ENCODE peak calls at places on chromosomes 11 and 22, in nine cellular contexts. One of them, this sample, is unnamed.

GRCh38 chr11:75567971-75568370 is 5.9 kb downstream of the SERPINH1 start:
- DNase-seq in mesenchymal stem cell: no peak
- DNase-seq in ovary: no peak
- DNase-seq in PC-3: no peak
- DNase-seq in CD8-positive, alpha-beta memory T cell: no peak
- DNase-seq in upper lobe of right lung: no peak
- DNase-seq in astrocyte of the cerebellum: no peak
- DNase-seq in PC-9: no peak
- DNase-seq in tibial artery: no peak
- DNase-seq in this sample: no peak

GRCh38 chr11:124086447-124086846 is 28.8 kb upstream of the VWA5A start:
- DNase-seq in mesenchymal stem cell: no peak
- DNase-seq in CD8-positive, alpha-beta memory T cell: no peak
- DNase-seq in PC-3: no peak
- DNase-seq in ovary: no peak
- DNase-seq in upper lobe of right lung: no peak
- DNase-seq in tibial artery: no peak
- DNase-seq in astrocyte of the cerebellum: peak
- DNase-seq in PC-9: no peak
- DNase-seq in this sample: no peak

GRCh38 chr22:30864441-30865420 is 103.8 kb downstream of the MORC2 start:
- DNase-seq in PC-9: no peak
- DNase-seq in PC-3: no peak
- DNase-seq in ovary: peak
- DNase-seq in astrocyte of the cerebellum: no peak
- DNase-seq in upper lobe of right lung: peak
- DNase-seq in mesenchymal stem cell: no peak
- DNase-seq in tibial artery: peak
- DNase-seq in CD8-positive, alpha-beta memory T cell: no peak
- DNase-seq in this sample: no peak

GRCh38 chr11:75292943-75293342 is 52.4 kb downstream of the TPBGL start:
- DNase-seq in mesenchymal stem cell: no peak
- DNase-seq in tibial artery: no peak
- DNase-seq in PC-9: no peak
- DNase-seq in CD8-positive, alpha-beta memory T cell: no peak
- DNase-seq in astrocyte of the cerebellum: no peak
- DNase-seq in upper lobe of right lung: no peak
- DNase-seq in PC-3: no peak
- DNase-seq in ovary: no peak
- DNase-seq in this sample: no peak

GRCh38 chr11:120547871-120548681 is 36.5 kb downstream of the GRIK4 start:
- DNase-seq in PC-3: peak
- DNase-seq in ovary: peak
- DNase-seq in tibial artery: peak
- DNase-seq in upper lobe of right lung: peak
- DNase-seq in CD8-positive, alpha-beta memory T cell: no peak
- DNase-seq in mesenchymal stem cell: peak
- DNase-seq in PC-9: peak
- DNase-seq in astrocyte of the cerebellum: peak
- DNase-seq in this sample: peak

GRCh38 chr11:30017467-30017895 is 651 bp upstream of the KCNA4 start:
- DNase-seq in astrocyte of the cerebellum: no peak
- DNase-seq in upper lobe of right lung: no peak
- DNase-seq in tibial artery: no peak
- DNase-seq in ovary: no peak
- DNase-seq in PC-3: no peak
- DNase-seq in mesenchymal stem cell: no peak
- DNase-seq in CD8-positive, alpha-beta memory T cell: no peak
- DNase-seq in PC-9: no peak
- DNase-seq in this sample: no peak

GRCh38 chr22:23787600-23787896 is 782 bp downstream of the SMARCB1 start:
- DNase-seq in astrocyte of the cerebellum: no peak
- DNase-seq in upper lobe of right lung: no peak
- DNase-seq in CD8-positive, alpha-beta memory T cell: no peak
- DNase-seq in mesenchymal stem cell: no peak
- DNase-seq in PC-9: no peak
- DNase-seq in ovary: no peak
- DNase-seq in tibial artery: no peak
- DNase-seq in PC-3: no peak
- DNase-seq in this sample: no peak

GRCh38 chr11:62306227-62306626 is 7.4 kb upstream of the SCGB1D4 start:
- DNase-seq in astrocyte of the cerebellum: no peak
- DNase-seq in PC-3: no peak
- DNase-seq in PC-9: no peak
- DNase-seq in ovary: no peak
- DNase-seq in tibial artery: no peak
- DNase-seq in upper lobe of right lung: no peak
- DNase-seq in mesenchymal stem cell: no peak
- DNase-seq in CD8-positive, alpha-beta memory T cell: no peak
- DNase-seq in this sample: no peak

GRCh38 chr11:107018902-107019493 is 722 bp upstream of the GUCY1A2 start:
- DNase-seq in astrocyte of the cerebellum: peak
- DNase-seq in CD8-positive, alpha-beta memory T cell: no peak
- DNase-seq in PC-9: peak
- DNase-seq in mesenchymal stem cell: peak
- DNase-seq in ovary: peak
- DNase-seq in tibial artery: peak
- DNase-seq in PC-3: peak
- DNase-seq in upper lobe of right lung: peak
- DNase-seq in this sample: no peak

GRCh38 chr22:26086359-26086758 is 82.9 kb upstream of the SEZ6L start:
- DNase-seq in PC-9: no peak
- DNase-seq in upper lobe of right lung: no peak
- DNase-seq in ovary: no peak
- DNase-seq in tibial artery: no peak
- DNase-seq in CD8-positive, alpha-beta memory T cell: no peak
- DNase-seq in mesenchymal stem cell: no peak
- DNase-seq in astrocyte of the cerebellum: no peak
- DNase-seq in PC-3: no peak
- DNase-seq in this sample: peak

GRCh38 chr11:76762867-76763572 is 20.1 kb upstream of the TSKU start:
- DNase-seq in CD8-positive, alpha-beta memory T cell: no peak
- DNase-seq in PC-3: no peak
- DNase-seq in astrocyte of the cerebellum: no peak
- DNase-seq in tibial artery: no peak
- DNase-seq in ovary: peak
- DNase-seq in PC-9: no peak
- DNase-seq in mesenchymal stem cell: no peak
- DNase-seq in upper lobe of right lung: no peak
- DNase-seq in this sample: no peak

GRCh38 chr11:123434262-123434661 is 4.2 kb downstream of the GRAMD1B start:
- DNase-seq in astrocyte of the cerebellum: no peak
- DNase-seq in upper lobe of right lung: no peak
- DNase-seq in PC-9: no peak
- DNase-seq in PC-3: peak
- DNase-seq in mesenchymal stem cell: no peak
- DNase-seq in CD8-positive, alpha-beta memory T cell: no peak
- DNase-seq in ovary: no peak
- DNase-seq in tibial artery: peak
- DNase-seq in this sample: peak

GRCh38 chr11:66328307-66329144 is 7.7 kb downstream of the RIN1 start:
- DNase-seq in PC-9: peak
- DNase-seq in tibial artery: peak
- DNase-seq in PC-3: peak
- DNase-seq in astrocyte of the cerebellum: no peak
- DNase-seq in ovary: peak
- DNase-seq in upper lobe of right lung: peak
- DNase-seq in mesenchymal stem cell: peak
- DNase-seq in CD8-positive, alpha-beta memory T cell: peak
- DNase-seq in this sample: peak
- H3K4me3 ChIP-seq in PC-9: no peak
- H3K4me3 ChIP-seq in tibial artery: no peak
- H3K4me3 ChIP-seq in PC-3: no peak
- H3K4me3 ChIP-seq in astrocyte of the cerebellum: no peak
- H3K4me3 ChIP-seq in ovary: no peak
- H3K4me3 ChIP-seq in upper lobe of right lung: no peak
- H3K4me3 ChIP-seq in mesenchymal stem cell: no peak
- H3K4me3 ChIP-seq in CD8-positive, alpha-beta memory T cell: peak
- H3K4me3 ChIP-seq in this sample: no peak

GRCh38 chr11:36342327-36342726 is 46.2 kb downstream of the PRR5L start:
- DNase-seq in upper lobe of right lung: no peak
- DNase-seq in PC-3: no peak
- DNase-seq in tibial artery: no peak
- DNase-seq in astrocyte of the cerebellum: no peak
- DNase-seq in ovary: no peak
- DNase-seq in CD8-positive, alpha-beta memory T cell: no peak
- DNase-seq in PC-9: no peak
- DNase-seq in mesenchymal stem cell: no peak
- DNase-seq in this sample: no peak

GRCh38 chr11:36341915-36342314 is 45.8 kb downstream of the PRR5L start:
- DNase-seq in tibial artery: no peak
- DNase-seq in mesenchymal stem cell: no peak
- DNase-seq in astrocyte of the cerebellum: no peak
- DNase-seq in upper lobe of right lung: no peak
- DNase-seq in PC-9: no peak
- DNase-seq in CD8-positive, alpha-beta memory T cell: no peak
- DNase-seq in ovary: no peak
- DNase-seq in PC-3: no peak
- DNase-seq in this sample: no peak

GRCh38 chr11:36343436-36343835 is 47.3 kb downstream of the PRR5L start:
- DNase-seq in PC-3: no peak
- DNase-seq in astrocyte of the cerebellum: no peak
- DNase-seq in upper lobe of right lung: no peak
- DNase-seq in mesenchymal stem cell: no peak
- DNase-seq in CD8-positive, alpha-beta memory T cell: no peak
- DNase-seq in ovary: no peak
- DNase-seq in PC-9: no peak
- DNase-seq in tibial artery: no peak
- DNase-seq in this sample: no peak

GRCh38 chr11:36340909-36341308 is 44.8 kb downstream of the PRR5L start:
- DNase-seq in upper lobe of right lung: no peak
- DNase-seq in PC-9: no peak
- DNase-seq in CD8-positive, alpha-beta memory T cell: no peak
- DNase-seq in ovary: no peak
- DNase-seq in mesenchymal stem cell: no peak
- DNase-seq in astrocyte of the cerebellum: no peak
- DNase-seq in tibial artery: no peak
- DNase-seq in PC-3: no peak
- DNase-seq in this sample: no peak

DNA sequence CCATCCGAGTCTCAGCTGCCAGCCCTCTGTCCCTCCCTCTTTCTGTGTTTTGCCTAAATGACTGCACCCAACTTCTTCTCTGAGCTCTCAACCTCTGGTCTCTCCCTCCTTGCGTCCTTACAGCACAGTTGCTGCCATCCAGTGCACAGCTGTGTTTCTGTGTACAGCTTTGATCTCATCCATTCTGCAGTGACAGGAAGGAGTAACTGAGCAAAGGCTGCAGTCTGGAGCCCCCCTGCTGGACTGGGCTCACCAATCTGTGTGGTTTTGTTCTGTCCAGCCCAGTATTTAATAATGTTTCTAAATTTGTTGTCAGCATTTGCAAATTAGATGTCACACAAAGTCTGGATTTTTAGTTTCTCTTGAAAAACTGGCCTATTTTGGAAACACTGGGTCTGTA is 43.8 kb downstream of the PRR5L start:
- DNase-seq in CD8-positive, alpha-beta memory T cell: no peak
- DNase-seq in mesenchymal stem cell: no peak
- DNase-seq in PC-3: no peak
- DNase-seq in ovary: no peak
- DNase-seq in upper lobe of right lung: no peak
- DNase-seq in tibial artery: no peak
- DNase-seq in astrocyte of the cerebellum: no peak
- DNase-seq in PC-9: no peak
- DNase-seq in this sample: no peak
- H3K4me3 ChIP-seq in CD8-positive, alpha-beta memory T cell: no peak
- H3K4me3 ChIP-seq in mesenchymal stem cell: no peak
- H3K4me3 ChIP-seq in PC-3: no peak
- H3K4me3 ChIP-seq in ovary: no peak
- H3K4me3 ChIP-seq in upper lobe of right lung: no peak
- H3K4me3 ChIP-seq in tibial artery: no peak
- H3K4me3 ChIP-seq in astrocyte of the cerebellum: no peak
- H3K4me3 ChIP-seq in PC-9: no peak
- H3K4me3 ChIP-seq in this sample: no peak

GRCh38 chr22:19115628-19116027 is 6.6 kb downstream of the DGCR2 start:
- DNase-seq in tibial artery: peak
- DNase-seq in CD8-positive, alpha-beta memory T cell: no peak
- DNase-seq in PC-3: no peak
- DNase-seq in mesenchymal stem cell: no peak
- DNase-seq in ovary: no peak
- DNase-seq in upper lobe of right lung: peak
- DNase-seq in astrocyte of the cerebellum: no peak
- DNase-seq in PC-9: no peak
- DNase-seq in this sample: peak

GRCh38 chr22:19114984-19115552 is 7.1 kb downstream of the DGCR2 start:
- DNase-seq in ovary: no peak
- DNase-seq in upper lobe of right lung: peak
- DNase-seq in tibial artery: peak
- DNase-seq in PC-3: no peak
- DNase-seq in astrocyte of the cerebellum: no peak
- DNase-seq in PC-9: no peak
- DNase-seq in CD8-positive, alpha-beta memory T cell: no peak
- DNase-seq in mesenchymal stem cell: no peak
- DNase-seq in this sample: no peak

GRCh38 chr22:19119949-19120348 is 2.3 kb downstream of the DGCR2 start:
- DNase-seq in ovary: no peak
- DNase-seq in mesenchymal stem cell: no peak
- DNase-seq in upper lobe of right lung: no peak
- DNase-seq in tibial artery: no peak
- DNase-seq in PC-9: no peak
- DNase-seq in CD8-positive, alpha-beta memory T cell: no peak
- DNase-seq in PC-3: no peak
- DNase-seq in astrocyte of the cerebellum: no peak
- DNase-seq in this sample: no peak

GRCh38 chr22:19118601-19118880 is 3.7 kb downstream of the DGCR2 start:
- DNase-seq in CD8-positive, alpha-beta memory T cell: no peak
- DNase-seq in ovary: no peak
- DNase-seq in upper lobe of right lung: no peak
- DNase-seq in tibial artery: no peak
- DNase-seq in PC-9: no peak
- DNase-seq in astrocyte of the cerebellum: no peak
- DNase-seq in PC-3: no peak
- DNase-seq in mesenchymal stem cell: no peak
- DNase-seq in this sample: no peak

DNA sequence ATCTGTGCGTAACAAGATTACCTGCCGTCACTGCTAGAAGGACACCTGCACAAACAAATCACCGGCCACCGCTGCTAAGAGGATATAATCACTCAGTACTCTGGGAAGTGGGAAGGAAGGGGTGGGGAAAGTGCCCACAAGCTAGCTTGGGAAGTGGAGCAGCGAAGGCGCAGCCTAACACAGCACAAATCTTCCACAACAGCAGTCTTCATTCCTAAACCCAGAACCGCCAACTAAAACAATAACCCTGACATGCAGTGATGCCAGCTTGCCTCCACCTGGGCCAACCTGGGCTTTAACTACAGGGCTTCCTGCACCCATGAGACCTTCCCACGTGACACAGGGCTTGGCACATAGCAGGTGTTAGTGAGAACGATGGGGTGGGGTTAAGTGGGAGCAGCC is 5.1 kb downstream of the DGCR2 start:
- DNase-seq in mesenchymal stem cell: no peak
- DNase-seq in tibial artery: no peak
- DNase-seq in PC-3: no peak
- DNase-seq in CD8-positive, alpha-beta memory T cell: no peak
- DNase-seq in astrocyte of the cerebellum: no peak
- DNase-seq in PC-9: no peak
- DNase-seq in ovary: no peak
- DNase-seq in upper lobe of right lung: peak
- DNase-seq in this sample: no peak
- H3K4me3 ChIP-seq in mesenchymal stem cell: no peak
- H3K4me3 ChIP-seq in tibial artery: no peak
- H3K4me3 ChIP-seq in PC-3: no peak
- H3K4me3 ChIP-seq in CD8-positive, alpha-beta memory T cell: no peak
- H3K4me3 ChIP-seq in astrocyte of the cerebellum: no peak
- H3K4me3 ChIP-seq in PC-9: no peak
- H3K4me3 ChIP-seq in ovary: no peak
- H3K4me3 ChIP-seq in upper lobe of right lung: no peak
- H3K4me3 ChIP-seq in this sample: no peak

GRCh38 chr11:34512810-34513673 is 552 bp downstream of the ELF5 start:
- DNase-seq in CD8-positive, alpha-beta memory T cell: peak
- DNase-seq in tibial artery: no peak
- DNase-seq in mesenchymal stem cell: peak
- DNase-seq in PC-9: peak
- DNase-seq in ovary: no peak
- DNase-seq in upper lobe of right lung: peak
- DNase-seq in PC-3: peak
- DNase-seq in astrocyte of the cerebellum: no peak
- DNase-seq in this sample: peak
- H3K4me3 ChIP-seq in CD8-positive, alpha-beta memory T cell: no peak
- H3K4me3 ChIP-seq in tibial artery: no peak
- H3K4me3 ChIP-seq in mesenchymal stem cell: no peak
- H3K4me3 ChIP-seq in PC-9: peak
- H3K4me3 ChIP-seq in ovary: no peak
- H3K4me3 ChIP-seq in upper lobe of right lung: peak
- H3K4me3 ChIP-seq in PC-3: no peak
- H3K4me3 ChIP-seq in astrocyte of the cerebellum: no peak
- H3K4me3 ChIP-seq in this sample: no peak